ENCODE peak calls at places on chromosome 16, in nine cellular contexts. T is GM12891, X is body of pancreas, B is spleen, Y is sigmoid colon, C is K562, A is A549, L is testis, D is thyroid gland. G is an unnamed sample.
A peak's percentile ranks its signal among the peaks of the same experiment; 100 is the strongest.

GRCh38 chr16:16048904-16049582 is 99.6 kb downstream of the ABCC1 start:
- DNase-seq in T (no peak), X (no peak), B (no peak), Y (no peak), C (peak; percentile 78), A (peak; percentile 40), L (peak; percentile 41), D (no peak), G (peak; percentile 15)

GRCh38 chr16:29254676-29255495 is 151.6 kb downstream of the NPIPB11 start:
- DNase-seq in T (no peak), X (no peak), B (no peak), Y (peak; percentile 57), C (no peak), A (no peak), L (no peak), D (no peak), G (no peak)

GRCh38 chr16:3282103-3282746 is 1.1 kb upstream of the ZNF263 start:
- DNase-seq in T (no peak), X (no peak), B (no peak), Y (no peak), C (no peak), A (peak; percentile 82), L (no peak), D (no peak), G (peak; percentile 90)

GRCh38 chr16:81650982-81651562 is 128.0 kb upstream of the PLCG2 start:
- DNase-seq in T (no peak), X (peak; percentile 57), B (no peak), Y (peak; percentile 95), C (peak; percentile 66), A (no peak), L (peak; percentile 86), D (peak; percentile 85), G (peak; percentile 58)

GRCh38 chr16:50879873-50880695 is 138.2 kb downstream of the CYLD start:
- DNase-seq in T (no peak), X (peak; percentile 23), B (no peak), Y (no peak), C (no peak), A (no peak), L (no peak), D (no peak), G (peak; percentile 30)

GRCh38 chr16:85860413-85861094 is 38.4 kb upstream of the IRF8 start:
- DNase-seq in T (no peak), X (no peak), B (peak; percentile 70), Y (no peak), C (no peak), A (no peak), L (no peak), D (no peak), G (no peak)

GRCh38 chr16:4734730-4735575 is 616 bp downstream of the DNAAF8 start:
- DNase-seq in T (peak; percentile 94), X (peak; percentile 90), B (peak; percentile 98), Y (peak; percentile 94), C (peak; percentile 94), A (peak; percentile 81), L (peak; percentile 95), D (peak; percentile 90), G (peak; percentile 91)

GRCh38 chr16:82181456-82182185 is 11.6 kb upstream of the MPHOSPH6 start:
- DNase-seq in T (no peak), X (no peak), B (no peak), Y (no peak), C (no peak), A (no peak), L (no peak), D (no peak), G (no peak)

GRCh38 chr16:52453661-52454060 is 93.3 kb downstream of the TOX3 start:
- DNase-seq in T (no peak), X (no peak), B (no peak), Y (no peak), C (no peak), A (no peak), L (no peak), D (no peak), G (no peak)

GRCh38 chr16:71722801-71723536 is 1.5 kb downstream of the PHLPP2 start:
- DNase-seq in T (peak; percentile 49), X (peak; percentile 69), B (peak; percentile 91), Y (peak; percentile 86), C (peak; percentile 65), A (peak; percentile 77), L (peak; percentile 67), D (peak; percentile 86), G (peak; percentile 77)
- TF ChIP-seq POLR2A in T (no peak), X (no peak), B (no peak), Y (no peak), C (no peak), A (peak; percentile 48), L (no peak), D (no peak), G (no peak)

DNA sequence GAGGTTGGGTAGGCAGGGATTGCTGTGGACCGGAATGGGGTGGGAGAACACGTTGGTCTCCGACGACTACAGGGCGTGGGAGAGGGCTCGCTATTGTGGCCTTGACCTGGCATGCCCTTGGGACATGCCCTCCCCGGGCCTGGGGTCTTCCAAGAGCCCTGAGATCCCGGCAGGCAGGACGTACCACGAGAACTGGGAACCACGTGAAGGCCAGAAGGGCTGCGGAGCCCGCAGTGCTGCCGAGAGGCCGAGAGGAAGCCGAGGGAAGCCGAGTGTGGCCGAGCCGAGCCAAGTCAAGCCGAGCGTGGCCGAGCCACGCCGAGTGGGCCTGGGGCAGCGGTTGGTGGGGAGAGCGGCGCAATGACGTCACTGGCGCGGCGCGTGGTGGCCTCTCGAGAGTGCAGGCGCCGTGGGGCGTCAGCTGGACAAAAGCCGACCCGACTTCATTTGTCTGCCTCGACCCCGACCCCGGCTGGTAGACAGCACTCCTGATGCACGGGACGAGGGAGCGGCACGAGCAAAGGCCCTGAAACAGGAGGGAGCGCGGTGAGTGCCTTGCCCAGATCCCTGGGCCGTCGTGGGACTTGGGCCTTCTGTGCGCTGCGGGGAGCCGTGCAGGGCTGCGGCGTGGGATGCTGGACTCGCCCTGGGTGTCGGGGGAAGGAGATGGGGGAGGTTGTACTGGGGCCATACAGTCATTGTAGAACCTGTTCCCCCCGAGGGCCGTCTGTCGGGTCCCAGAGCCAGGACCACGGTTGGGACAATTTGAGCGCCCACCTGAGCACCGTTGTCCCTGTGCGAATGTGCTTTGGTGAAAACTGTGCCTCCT is 6.6 kb downstream of the SOCS1 start:
- DNase-seq in T (no peak), X (no peak), B (no peak), Y (no peak), C (no peak), A (no peak), L (peak; percentile 83), D (no peak), G (no peak)
- TF ChIP-seq POLR2A in T (no peak), X (no peak), B (no peak), Y (no peak), C (no peak), A (no peak), L (no peak), D (no peak), G (no peak)

DNA sequence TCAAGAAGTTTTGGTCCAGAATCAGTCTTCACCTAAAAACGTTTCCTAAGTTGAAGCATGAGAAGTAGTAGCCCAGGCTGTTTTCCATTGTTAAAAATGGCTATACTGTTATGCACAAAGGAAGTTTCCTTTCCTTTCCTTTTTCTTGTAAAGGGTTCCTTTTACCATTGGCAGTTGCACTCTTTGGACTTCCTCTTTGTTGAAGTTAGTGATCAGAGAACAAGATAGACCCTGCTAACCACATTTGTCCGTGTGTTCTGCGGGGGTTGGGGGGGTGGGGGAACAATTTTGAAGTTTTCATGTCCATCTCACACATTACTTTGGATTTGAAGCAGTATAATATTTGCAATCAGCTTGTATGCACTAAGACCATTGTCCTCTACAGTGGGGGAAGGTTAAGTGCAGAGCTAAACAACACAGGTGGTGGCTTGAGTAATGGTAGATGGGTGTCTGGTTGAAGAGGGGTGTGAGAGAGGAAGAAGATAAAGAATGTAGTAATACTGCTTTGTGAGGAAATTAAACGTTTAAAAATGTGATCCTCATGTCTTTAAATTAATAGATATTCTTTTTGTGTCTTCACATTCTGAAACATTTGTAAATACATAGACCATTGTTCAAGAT is 1.4 kb downstream of the LPCAT2 start:
- DNase-seq in T (no peak), X (no peak), B (no peak), Y (no peak), C (no peak), A (no peak), L (no peak), D (no peak), G (no peak)
- TF ChIP-seq POLR2A in T (no peak), X (no peak), B (no peak), Y (no peak), C (no peak), A (no peak), L (no peak), D (no peak), G (no peak)

DNA sequence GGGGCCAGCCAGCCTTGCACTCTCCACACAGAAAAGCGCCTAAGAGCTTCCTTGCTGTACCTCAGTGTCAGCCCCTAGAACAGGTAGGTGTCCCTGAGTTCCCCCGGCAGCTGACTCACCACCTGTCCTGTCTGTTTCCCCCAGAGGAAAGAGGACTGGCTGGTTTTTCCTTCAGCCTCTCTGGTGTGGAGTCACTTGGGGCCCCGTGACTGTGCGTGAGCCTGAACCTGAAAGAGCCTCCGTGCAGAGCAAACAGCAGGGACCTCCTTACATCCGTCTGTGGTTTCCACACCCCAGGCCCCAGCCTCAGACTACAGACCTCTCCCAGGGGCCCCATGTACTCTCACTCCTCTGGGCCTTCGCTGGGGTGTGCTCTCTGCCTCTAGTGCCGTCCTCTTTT is 87.8 kb downstream of the GNAO1 start:
- DNase-seq in T (no peak), X (no peak), B (peak; percentile 83), Y (no peak), C (no peak), A (no peak), L (no peak), D (no peak), G (no peak)
- TF ChIP-seq POLR2A in T (no peak), X (no peak), B (no peak), Y (no peak), C (no peak), A (no peak), L (no peak), D (no peak), G (no peak)

DNA sequence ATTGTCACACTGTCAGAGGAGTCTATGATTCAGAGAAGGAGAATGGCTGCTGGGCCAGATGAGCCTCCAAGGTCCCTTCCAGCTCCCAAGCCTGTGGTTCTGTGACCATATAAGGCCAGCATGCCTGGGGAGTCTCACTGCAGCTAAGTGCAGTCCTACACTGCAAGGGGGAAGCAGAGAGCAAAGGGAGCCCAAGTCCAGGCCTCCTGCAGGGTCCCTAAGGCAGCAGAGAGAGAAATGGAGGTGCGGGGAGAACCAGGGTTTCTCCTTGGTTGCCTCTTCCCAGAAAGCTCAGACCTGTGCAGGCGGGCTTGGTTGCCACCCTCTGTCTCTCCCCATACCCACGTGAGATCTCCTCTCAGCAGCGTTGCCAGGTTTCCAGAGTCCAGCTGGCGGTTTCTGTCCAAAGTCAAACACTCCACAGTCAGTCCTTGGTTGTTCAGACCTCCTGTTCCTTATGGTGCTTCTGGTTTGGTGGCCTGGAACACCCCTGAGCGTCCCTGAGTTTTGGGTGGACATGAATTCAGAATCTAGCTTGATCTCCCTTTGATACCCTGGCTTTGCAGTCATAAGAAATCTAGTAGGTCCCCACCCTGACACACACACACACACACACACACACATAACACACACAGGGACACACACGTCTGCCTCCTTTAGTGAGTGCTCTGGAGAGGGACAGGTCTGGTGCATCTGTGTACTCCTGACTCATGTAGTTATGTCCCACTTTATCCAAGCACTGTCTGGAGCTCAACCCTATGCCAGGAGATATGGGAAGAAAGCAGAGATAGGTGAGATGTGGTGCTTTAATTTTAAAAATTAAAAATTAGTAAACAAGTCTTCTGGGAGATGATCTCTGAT is 78.8 kb downstream of the GNAO1 start:
- DNase-seq in T (no peak), X (peak; percentile 34), B (peak; percentile 46), Y (peak; percentile 93), C (no peak), A (no peak), L (peak; percentile 77), D (no peak), G (no peak)
- TF ChIP-seq POLR2A in T (no peak), X (no peak), B (no peak), Y (no peak), C (no peak), A (no peak), L (no peak), D (no peak), G (no peak)

G was measured in erythroblast.